ENCODE peak calls at places on chromosomes 7 and 10, in six cellular contexts. One of them, this sample, is unnamed.

GRCh38 chr10:129690248-129691070 is 223.4 kb downstream of the MGMT start:
- DNase-seq in K562: no peak
- DNase-seq in HCT116: no peak
- DNase-seq in GM23338: no peak
- DNase-seq in A549: no peak
- DNase-seq in Panc1: no peak
- DNase-seq in this sample: no peak

GRCh38 chr7:18846765-18847215 is 270.6 kb downstream of the TWIST1 start:
- DNase-seq in K562: no peak
- DNase-seq in HCT116: no peak
- DNase-seq in GM23338: no peak
- DNase-seq in A549: no peak
- DNase-seq in Panc1: no peak
- DNase-seq in this sample: no peak

GRCh38 chr10:69421611-69422308 is 5.0 kb upstream of the TACR2 start:
- DNase-seq in K562: no peak
- DNase-seq in HCT116: no peak
- DNase-seq in GM23338: no peak
- DNase-seq in A549: no peak
- DNase-seq in Panc1: no peak
- DNase-seq in this sample: peak

GRCh38 chr7:110130669-110131068 is 960.3 kb upstream of the LRRN3 start:
- DNase-seq in K562: no peak
- DNase-seq in HCT116: no peak
- DNase-seq in GM23338: no peak
- DNase-seq in A549: peak
- DNase-seq in Panc1: no peak
- DNase-seq in this sample: no peak

GRCh38 chr10:86733260-86733671 is 23.2 kb upstream of the BMPR1A start:
- DNase-seq in K562: no peak
- DNase-seq in HCT116: no peak
- DNase-seq in GM23338: no peak
- DNase-seq in A549: no peak
- DNase-seq in Panc1: no peak
- DNase-seq in this sample: no peak

GRCh38 chr10:78754269-78755074 is 314.3 kb upstream of the ZMIZ1 start:
- DNase-seq in K562: no peak
- DNase-seq in HCT116: no peak
- DNase-seq in GM23338: peak
- DNase-seq in A549: no peak
- DNase-seq in Panc1: no peak
- DNase-seq in this sample: peak

GRCh38 chr10:124535731-124536495 is 74.3 kb downstream of the LHPP start:
- DNase-seq in K562: no peak
- DNase-seq in HCT116: no peak
- DNase-seq in GM23338: peak
- DNase-seq in A549: no peak
- DNase-seq in Panc1: no peak
- DNase-seq in this sample: no peak

GRCh38 chr10:128072941-128073615 is 53.1 kb downstream of the MKI67 start:
- DNase-seq in K562: no peak
- DNase-seq in HCT116: no peak
- DNase-seq in GM23338: no peak
- DNase-seq in A549: no peak
- DNase-seq in Panc1: no peak
- DNase-seq in this sample: no peak

GRCh38 chr7:101401390-101402080 is 38.9 kb downstream of the COL26A1 start:
- DNase-seq in K562: no peak
- DNase-seq in HCT116: no peak
- DNase-seq in GM23338: no peak
- DNase-seq in A549: no peak
- DNase-seq in Panc1: no peak
- DNase-seq in this sample: no peak

GRCh38 chr10:96672491-96673175 is 47.7 kb downstream of the PIK3AP1 start:
- DNase-seq in K562: no peak
- DNase-seq in HCT116: no peak
- DNase-seq in GM23338: no peak
- DNase-seq in A549: no peak
- DNase-seq in Panc1: no peak
- DNase-seq in this sample: no peak

GRCh38 chr10:18158698-18159342 is 18.6 kb downstream of the CACNB2 start:
- DNase-seq in K562: no peak
- DNase-seq in HCT116: no peak
- DNase-seq in GM23338: no peak
- DNase-seq in A549: no peak
- DNase-seq in Panc1: no peak
- DNase-seq in this sample: no peak

GRCh38 chr7:69190738-69191137 is 407.5 kb upstream of the AUTS2 start:
- DNase-seq in K562: no peak
- DNase-seq in HCT116: no peak
- DNase-seq in GM23338: no peak
- DNase-seq in A549: no peak
- DNase-seq in Panc1: no peak
- DNase-seq in this sample: no peak

DNA sequence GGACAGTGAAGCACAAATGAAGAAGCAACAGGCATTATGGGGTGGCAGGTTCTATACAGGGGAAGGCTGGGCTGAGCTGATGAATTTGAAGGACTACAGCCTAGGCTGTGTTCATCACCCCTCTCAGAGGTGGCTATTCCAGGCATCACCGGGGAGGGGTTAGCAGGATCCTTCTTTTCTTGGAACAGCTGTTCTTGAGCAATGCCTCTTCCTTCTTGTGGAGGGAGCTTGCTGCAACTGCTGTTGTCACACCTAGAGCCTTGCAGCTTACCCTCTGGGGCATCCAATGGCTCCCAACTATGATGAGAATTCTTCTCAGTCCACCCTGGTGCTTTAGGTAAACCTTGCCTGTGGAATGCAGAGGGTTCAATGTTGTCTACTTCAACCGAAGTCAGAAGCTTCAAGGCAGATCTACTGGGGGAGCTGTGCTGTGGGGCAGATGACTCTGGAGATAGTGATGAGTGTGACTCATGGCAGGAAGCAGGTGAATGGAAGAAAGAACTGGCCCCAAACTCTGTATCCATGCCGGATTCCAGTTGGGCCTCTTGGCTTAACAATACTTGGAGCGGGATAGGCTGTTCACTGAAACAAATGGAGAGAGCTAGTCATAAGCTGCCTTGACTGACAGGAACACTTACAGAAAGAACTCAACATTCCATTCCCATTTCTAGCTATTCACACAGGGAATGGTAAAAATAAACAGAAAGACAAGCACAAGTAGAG is 21.5 kb upstream of the PPP3CB start:
- DNase-seq in K562: peak
- DNase-seq in HCT116: no peak
- DNase-seq in GM23338: no peak
- DNase-seq in A549: no peak
- DNase-seq in Panc1: no peak
- DNase-seq in this sample: no peak
- TF ChIP-seq REST in K562: no peak
- TF ChIP-seq REST in HCT116: no peak
- TF ChIP-seq REST in GM23338: no peak
- TF ChIP-seq REST in A549: no peak
- TF ChIP-seq REST in Panc1: no peak
- TF ChIP-seq REST in this sample: no peak

DNA sequence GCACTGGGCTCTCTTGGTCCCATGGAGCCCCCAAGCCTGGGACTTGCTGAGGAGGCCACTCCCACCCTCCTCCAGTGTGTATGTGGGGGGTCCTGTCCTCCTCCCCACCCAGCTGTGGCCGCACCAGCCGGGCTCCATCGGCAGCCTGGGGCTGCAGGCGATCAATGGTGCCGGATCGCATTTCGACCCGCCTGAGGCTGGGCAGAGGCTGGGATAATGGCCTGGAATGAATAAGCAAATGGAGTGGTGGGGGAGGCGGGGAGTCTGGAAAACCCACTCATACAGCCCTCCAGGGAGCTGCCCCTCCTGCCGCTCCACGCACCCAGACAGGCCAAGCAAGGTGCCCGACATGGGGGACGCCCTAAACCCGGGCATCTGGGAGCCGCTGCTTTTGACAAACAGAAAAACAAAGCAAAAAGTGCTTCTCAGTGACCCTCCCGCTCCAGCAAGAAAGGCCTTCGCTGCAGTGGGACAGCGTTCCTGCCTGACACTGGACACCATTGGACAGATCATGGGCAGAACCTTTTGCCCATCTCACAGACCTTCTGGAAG is 160.5 kb downstream of the NRF1 start:
- DNase-seq in K562: no peak
- DNase-seq in HCT116: no peak
- DNase-seq in GM23338: no peak
- DNase-seq in A549: no peak
- DNase-seq in Panc1: no peak
- DNase-seq in this sample: no peak
- TF ChIP-seq REST in K562: no peak
- TF ChIP-seq REST in HCT116: no peak
- TF ChIP-seq REST in GM23338: no peak
- TF ChIP-seq REST in A549: no peak
- TF ChIP-seq REST in Panc1: no peak
- TF ChIP-seq REST in this sample: no peak

GRCh38 chr7:7795736-7796135 is 77.3 kb upstream of the RPA3 start:
- DNase-seq in K562: no peak
- DNase-seq in HCT116: peak
- DNase-seq in GM23338: no peak
- DNase-seq in A549: peak
- DNase-seq in Panc1: peak
- DNase-seq in this sample: no peak
- TF ChIP-seq REST in K562: no peak
- TF ChIP-seq REST in HCT116: no peak
- TF ChIP-seq REST in GM23338: no peak
- TF ChIP-seq REST in A549: no peak
- TF ChIP-seq REST in Panc1: no peak
- TF ChIP-seq REST in this sample: no peak

DNA sequence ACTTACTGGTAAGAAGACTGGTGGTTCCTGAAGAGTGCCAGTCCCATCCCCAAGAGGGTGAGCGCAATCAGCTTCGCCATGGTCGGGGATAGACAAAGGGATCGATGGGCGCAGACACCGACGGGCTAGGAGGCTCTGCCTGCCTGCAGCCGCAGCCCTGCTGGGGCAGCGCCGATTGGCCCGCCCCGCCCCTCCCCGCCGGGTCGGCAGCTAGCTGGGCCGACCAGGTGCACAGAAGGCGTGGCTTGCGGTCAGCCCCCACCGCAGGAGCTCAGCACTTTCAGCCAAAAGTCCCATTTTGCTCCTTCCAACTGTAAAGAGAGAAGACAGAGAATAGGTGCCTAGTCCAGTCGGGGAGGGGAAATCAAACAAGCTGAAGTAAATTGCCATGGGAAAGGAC is at the start of gene PON1:
- DNase-seq in K562: no peak
- DNase-seq in HCT116: no peak
- DNase-seq in GM23338: peak
- DNase-seq in A549: no peak
- DNase-seq in Panc1: no peak
- DNase-seq in this sample: no peak
- TF ChIP-seq REST in K562: no peak
- TF ChIP-seq REST in HCT116: no peak
- TF ChIP-seq REST in GM23338: no peak
- TF ChIP-seq REST in A549: no peak
- TF ChIP-seq REST in Panc1: no peak
- TF ChIP-seq REST in this sample: no peak

GRCh38 chr7:831596-832291 is 532 bp upstream of the SUN1 start:
- DNase-seq in K562: peak
- DNase-seq in HCT116: peak
- DNase-seq in GM23338: no peak
- DNase-seq in A549: peak
- DNase-seq in Panc1: peak
- DNase-seq in this sample: no peak
- TF ChIP-seq REST in K562: no peak
- TF ChIP-seq REST in HCT116: no peak
- TF ChIP-seq REST in GM23338: no peak
- TF ChIP-seq REST in A549: no peak
- TF ChIP-seq REST in Panc1: no peak
- TF ChIP-seq REST in this sample: no peak

GRCh38 chr10:114282526-114282925 is 43.5 kb downstream of the VWA2 start:
- DNase-seq in K562: no peak
- DNase-seq in HCT116: no peak
- DNase-seq in GM23338: no peak
- DNase-seq in A549: no peak
- DNase-seq in Panc1: no peak
- DNase-seq in this sample: no peak
- TF ChIP-seq REST in K562: no peak
- TF ChIP-seq REST in HCT116: no peak
- TF ChIP-seq REST in GM23338: no peak
- TF ChIP-seq REST in A549: no peak
- TF ChIP-seq REST in Panc1: no peak
- TF ChIP-seq REST in this sample: no peak

GRCh38 chr7:22842383-22842903 is 19.8 kb upstream of the TOMM7 start:
- DNase-seq in K562: no peak
- DNase-seq in HCT116: no peak
- DNase-seq in GM23338: peak
- DNase-seq in A549: no peak
- DNase-seq in Panc1: no peak
- DNase-seq in this sample: no peak

GRCh38 chr7:22843681-22844309 is 21.1 kb upstream of the TOMM7 start:
- DNase-seq in K562: no peak
- DNase-seq in HCT116: no peak
- DNase-seq in GM23338: no peak
- DNase-seq in A549: no peak
- DNase-seq in Panc1: no peak
- DNase-seq in this sample: no peak

GRCh38 chr7:22842973-22843372 is 20.3 kb upstream of the TOMM7 start:
- DNase-seq in K562: no peak
- DNase-seq in HCT116: no peak
- DNase-seq in GM23338: no peak
- DNase-seq in A549: no peak
- DNase-seq in Panc1: no peak
- DNase-seq in this sample: no peak

GRCh38 chr7:22845221-22845844 is 22.7 kb upstream of the TOMM7 start:
- DNase-seq in K562: no peak
- DNase-seq in HCT116: no peak
- DNase-seq in GM23338: no peak
- DNase-seq in A549: no peak
- DNase-seq in Panc1: no peak
- DNase-seq in this sample: no peak

GRCh38 chr7:22841954-22842353 is 19.3 kb upstream of the TOMM7 start:
- DNase-seq in K562: no peak
- DNase-seq in HCT116: no peak
- DNase-seq in GM23338: peak
- DNase-seq in A549: no peak
- DNase-seq in Panc1: no peak
- DNase-seq in this sample: no peak
- TF ChIP-seq REST in K562: no peak
- TF ChIP-seq REST in HCT116: no peak
- TF ChIP-seq REST in GM23338: no peak
- TF ChIP-seq REST in A549: no peak
- TF ChIP-seq REST in Panc1: no peak
- TF ChIP-seq REST in this sample: no peak

This sample was measured in HL-60.